ENCODE peak calls at places on chromosomes 1 and 21, in ten cellular contexts. H is CD8-positive, alpha-beta T cell; Z is neuronal stem cell; S is kidney; C is effector memory CD4-positive, alpha-beta T cell; X is colonic mucosa; M is Panc1; P is GM23338; G is spleen; J is heart right ventricle. U is an unnamed sample. For H3K36me3, the result is how much of the 10 kb centered on the place peaks cover.

GRCh38 chr21:25997788-25998611 is 172.6 kb downstream of the APP start:
- DNase-seq in H (no peak), Z (peak), S (no peak), C (no peak), X (peak), M (no peak), P (peak), G (no peak), J (no peak), U (peak)

GRCh38 chr1:27416387-27417111 is 24.1 kb downstream of the GPR3 start:
- DNase-seq in H (no peak), Z (no peak), S (no peak), C (no peak), X (peak), M (no peak), P (peak), G (no peak), J (no peak), U (no peak)

GRCh38 chr1:975896-976683 is 5.8 kb downstream of the PERM1 start:
- DNase-seq in H (no peak), Z (no peak), S (no peak), C (no peak), X (peak), M (no peak), P (peak), G (peak), J (peak), U (no peak)

GRCh38 chr1:96472471-96472870 is 249.1 kb upstream of the PTBP2 start:
- DNase-seq in H (no peak), Z (no peak), S (no peak), C (no peak), X (no peak), M (no peak), P (no peak), G (no peak), J (no peak), U (no peak)

GRCh38 chr1:31593770-31594632 is 17.7 kb downstream of the TINAGL1 start:
- DNase-seq in H (peak), Z (peak), S (peak), C (peak), X (peak), M (peak), P (peak), G (peak), J (peak), U (peak)

GRCh38 chr1:236916131-236916800 is 88.0 kb downstream of the MT1HL1 start:
- DNase-seq in H (no peak), Z (no peak), S (no peak), C (no peak), X (no peak), M (no peak), P (no peak), G (no peak), J (no peak), U (no peak)

GRCh38 chr1:88557044-88557443 is 127.0 kb upstream of the PKN2 start:
- DNase-seq in H (no peak), Z (no peak), S (no peak), C (no peak), X (no peak), M (no peak), P (no peak), G (no peak), J (no peak), U (no peak)

GRCh38 chr1:227898502-227899140 is 49.1 kb downstream of the WNT9A start:
- DNase-seq in H (no peak), Z (no peak), S (peak), C (no peak), X (no peak), M (no peak), P (no peak), G (peak), J (no peak), U (no peak)

GRCh38 chr21:17611414-17612022 is 1.2 kb downstream of the BTG3 start:
- DNase-seq in H (peak), Z (peak), S (peak), C (peak), X (peak), M (peak), P (peak), G (peak), J (peak), U (no peak)

GRCh38 chr1:180098242-180098995 is 56.2 kb upstream of the QSOX1 start:
- DNase-seq in H (no peak), Z (no peak), S (no peak), C (no peak), X (no peak), M (no peak), P (no peak), G (no peak), J (no peak), U (no peak)

GRCh38 chr1:184945678-184946412 is 28.5 kb downstream of the NIBAN1 start:
- DNase-seq in H (no peak), Z (no peak), S (no peak), C (no peak), X (no peak), M (no peak), P (no peak), G (no peak), J (no peak), U (no peak)

GRCh38 chr1:16152521-16153087 is 3.3 kb downstream of the EPHA2 start:
- DNase-seq in H (no peak), Z (no peak), S (peak), C (no peak), X (peak), M (no peak), P (peak), G (no peak), J (peak), U (no peak)

GRCh38 chr1:174191255-174191906 is 32.1 kb downstream of the RABGAP1L start:
- DNase-seq in H (no peak), Z (no peak), S (no peak), C (no peak), X (no peak), M (no peak), P (no peak), G (no peak), J (no peak), U (no peak)

GRCh38 chr1:109281680-109282496 is 1.1 kb downstream of the PSRC1 start:
- DNase-seq in H (no peak), Z (no peak), S (no peak), C (no peak), X (no peak), M (no peak), P (no peak), G (no peak), J (no peak), U (no peak)

GRCh38 chr1:85502625-85503083 is 37.7 kb upstream of the DDAH1 start:
- DNase-seq in H (no peak), Z (peak), S (no peak), C (no peak), X (peak), M (no peak), P (peak), G (no peak), J (no peak), U (peak)

GRCh38 chr1:156615946-156616345 is 3.3 kb upstream of the HAPLN2 start:
- DNase-seq in H (no peak), Z (no peak), S (peak), C (no peak), X (no peak), M (no peak), P (no peak), G (no peak), J (no peak), U (no peak)

GRCh38 chr1:205519541-205520131 is 15.2 kb downstream of the CDK18 start:
- DNase-seq in H (no peak), Z (no peak), S (peak), C (no peak), X (peak), M (no peak), P (peak), G (no peak), J (peak), U (no peak)

GRCh38 chr1:116147114-116147510 is 35.9 kb downstream of the MAB21L3 start:
- DNase-seq in H (no peak), Z (no peak), S (no peak), C (no peak), X (no peak), M (no peak), P (no peak), G (no peak), J (no peak), U (no peak)

GRCh38 chr1:180542530-180543171 is 16.1 kb upstream of the OVAAL start:
- DNase-seq in H (no peak), Z (no peak), S (no peak), C (no peak), X (no peak), M (no peak), P (no peak), G (no peak), J (no peak), U (no peak)

GRCh38 chr1:246005067-246005466 is 502.0 kb downstream of the SMYD3 start:
- DNase-seq in H (no peak), Z (no peak), S (no peak), C (no peak), X (no peak), M (no peak), P (no peak), G (no peak), J (no peak), U (no peak)

GRCh38 chr1:154624756-154625643 is 17.0 kb upstream of the ADAR start:
- DNase-seq in H (no peak), Z (no peak), S (no peak), C (no peak), X (no peak), M (no peak), P (no peak), G (no peak), J (no peak), U (no peak)

GRCh38 chr1:174005032-174005431 is 17.1 kb downstream of the RC3H1 start:
- DNase-seq in H (no peak), Z (no peak), S (no peak), C (no peak), X (no peak), M (no peak), P (no peak), G (no peak), J (no peak), U (no peak)

GRCh38 chr1:183002797-183003594 is 20.2 kb upstream of the LAMC1 start:
- DNase-seq in H (no peak), Z (no peak), S (no peak), C (no peak), X (no peak), M (no peak), P (no peak), G (no peak), J (peak), U (no peak)

GRCh38 chr1:115190766-115191165 is 101.5 kb upstream of the TSPAN2 start:
- DNase-seq in H (no peak), Z (no peak), S (no peak), C (no peak), X (no peak), M (no peak), P (no peak), G (no peak), J (no peak), U (no peak)

GRCh38 chr1:221069178-221069903 is 190.1 kb downstream of the HLX start:
- DNase-seq in H (no peak), Z (no peak), S (no peak), C (no peak), X (no peak), M (no peak), P (no peak), G (peak), J (no peak), U (no peak)

GRCh38 chr1:157199421-157199755 is 61.2 kb upstream of the ETV3 start:
- DNase-seq in H (no peak), Z (no peak), S (no peak), C (no peak), X (no peak), M (no peak), P (no peak), G (no peak), J (no peak), U (no peak)

GRCh38 chr1:84988588-84988987 is 8.3 kb downstream of the MCOLN2 start:
- DNase-seq in H (no peak), Z (no peak), S (no peak), C (no peak), X (no peak), M (no peak), P (no peak), G (no peak), J (no peak), U (no peak)

GRCh38 chr21:26550357-26550756 is 22.7 kb downstream of the CYYR1 start:
- DNase-seq in H (no peak), Z (no peak), S (no peak), C (no peak), X (no peak), M (no peak), P (no peak), G (no peak), J (no peak), U (no peak)

GRCh38 chr1:8244304-8244703 is 73.6 kb upstream of the SLC45A1 start:
- DNase-seq in H (no peak), Z (no peak), S (no peak), C (no peak), X (no peak), M (no peak), P (no peak), G (no peak), J (no peak), U (no peak)

GRCh38 chr1:17098440-17099317 is 20.6 kb downstream of the PADI2 start:
- DNase-seq in H (no peak), Z (no peak), S (no peak), C (no peak), X (no peak), M (no peak), P (no peak), G (no peak), J (peak), U (no peak)

GRCh38 chr1:91036894-91037829 is 15.3 kb upstream of the ZNF644 start:
- DNase-seq in H (no peak), Z (no peak), S (no peak), C (no peak), X (peak), M (no peak), P (peak), G (no peak), J (no peak), U (no peak)

GRCh38 chr1:185559151-185559550 is 175.0 kb upstream of the HMCN1 start:
- DNase-seq in H (no peak), Z (no peak), S (no peak), C (no peak), X (no peak), M (no peak), P (no peak), G (no peak), J (no peak), U (no peak)

GRCh38 chr21:17560377-17560776 is 47.5 kb downstream of the CXADR start:
- DNase-seq in H (no peak), Z (no peak), S (no peak), C (no peak), X (no peak), M (no peak), P (no peak), G (no peak), J (no peak), U (no peak)

GRCh38 chr1:65467536-65467935 is 47.1 kb downstream of the LEPR start:
- DNase-seq in H (no peak), Z (peak), S (no peak), C (no peak), X (peak), M (peak), P (peak), G (no peak), J (no peak), U (no peak)

GRCh38 chr1:152770411-152770810 is 4.5 kb upstream of the LCE1F start:
- DNase-seq in H (no peak), Z (no peak), S (no peak), C (no peak), X (no peak), M (no peak), P (no peak), G (no peak), J (no peak), U (no peak)

GRCh38 chr1:25765910-25766645 is 33.9 kb upstream of the SELENON start:
- DNase-seq in H (no peak), Z (no peak), S (no peak), C (no peak), X (no peak), M (no peak), P (no peak), G (no peak), J (no peak), U (no peak)

GRCh38 chr1:50492142-50492541 is 68.9 kb upstream of the DMRTA2 start:
- DNase-seq in H (no peak), Z (no peak), S (no peak), C (no peak), X (no peak), M (no peak), P (no peak), G (no peak), J (no peak), U (no peak)

GRCh38 chr1:50490640-50491039 is 67.4 kb upstream of the DMRTA2 start:
- DNase-seq in H (no peak), Z (no peak), S (no peak), C (no peak), X (no peak), M (no peak), P (no peak), G (no peak), J (no peak), U (no peak)

GRCh38 chr1:50497007-50497406 is 73.8 kb upstream of the DMRTA2 start:
- DNase-seq in H (no peak), Z (no peak), S (no peak), C (no peak), X (no peak), M (no peak), P (no peak), G (no peak), J (no peak), U (no peak)

GRCh38 chr1:50491142-50491541 is 67.9 kb upstream of the DMRTA2 start:
- DNase-seq in H (no peak), Z (no peak), S (no peak), C (no peak), X (no peak), M (no peak), P (no peak), G (no peak), J (no peak), U (no peak)

GRCh38 chr1:50493710-50494109 is 70.5 kb upstream of the DMRTA2 start:
- DNase-seq in H (no peak), Z (no peak), S (no peak), C (no peak), X (peak), M (no peak), P (no peak), G (no peak), J (no peak), U (no peak)
- H3K4me3 ChIP-seq in H (no peak), Z (no peak), S (no peak), C (no peak), X (no peak), M (no peak), P (no peak), G (no peak), J (no peak), U (no peak)

DNA sequence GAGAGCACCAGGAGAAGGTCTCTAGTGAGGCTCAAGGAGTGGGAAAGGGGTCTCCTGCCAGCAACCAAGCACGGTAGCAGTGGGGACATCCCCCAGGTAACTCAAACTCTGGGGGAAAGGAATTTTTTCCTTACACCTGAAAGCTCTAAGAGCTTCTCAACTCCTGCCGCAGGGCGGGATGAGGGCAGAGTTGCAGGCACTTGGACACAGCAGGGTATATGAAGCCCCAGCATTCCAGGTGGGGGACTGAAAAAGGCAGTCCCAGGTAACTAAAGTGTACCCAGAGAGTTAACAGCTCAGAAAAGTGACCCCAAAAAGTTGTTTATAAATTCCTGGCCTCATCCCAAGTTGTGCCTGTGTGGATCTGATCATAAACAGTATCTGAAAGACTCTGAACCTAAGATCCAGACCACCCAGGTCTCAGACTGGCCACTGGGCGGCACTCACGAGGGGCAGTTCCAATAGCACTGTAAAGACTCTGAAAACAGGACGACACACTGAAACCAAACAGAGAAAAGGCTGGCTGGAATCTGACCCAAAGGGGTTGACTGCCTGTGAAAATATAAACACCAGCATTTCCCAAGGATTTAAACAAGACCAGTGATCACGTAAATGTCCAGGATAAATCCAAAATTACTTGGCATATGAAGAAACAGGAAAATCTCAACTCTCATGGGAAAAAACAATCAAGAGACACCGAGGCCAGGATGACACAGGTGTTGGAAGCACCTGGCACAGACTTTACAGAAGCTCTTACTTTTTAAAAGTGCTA is 47.5 kb downstream of the HSF2BP start:
- DNase-seq in H (no peak), Z (peak), S (peak), C (no peak), X (peak), M (no peak), P (peak), G (peak), J (peak), U (peak)
- H3K27ac ChIP-seq in H (no peak), Z (no peak), S (no peak), C (no peak), X (no peak), M (peak), P (no peak), G (no peak), J (no peak), U (no peak)

DNA sequence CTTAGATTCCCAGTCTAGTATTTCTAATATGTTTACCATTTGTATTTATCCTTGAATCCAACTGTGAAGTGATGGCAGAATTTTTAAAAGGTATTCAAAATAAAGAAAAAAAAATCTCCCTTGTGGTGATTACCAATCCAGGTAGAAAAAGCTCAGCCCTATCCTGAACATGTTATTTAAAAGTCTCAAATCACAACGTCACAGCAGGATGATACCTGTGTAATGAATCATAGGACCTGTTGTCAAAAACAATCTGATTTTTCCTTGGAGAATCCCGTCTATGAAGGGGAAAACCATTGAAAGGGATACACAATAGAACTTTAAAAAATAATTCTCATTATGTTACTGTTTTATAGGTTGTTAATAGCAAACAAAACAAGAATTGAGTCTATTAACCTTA is 76.9 kb upstream of the LBR start:
- DNase-seq in H (no peak), Z (no peak), S (no peak), C (no peak), X (no peak), M (no peak), P (no peak), G (no peak), J (no peak), U (no peak)
- H3K36me3 ChIP-seq in H (under half), Z (half or more), S (under half), C (under half), X (under half), M (under half), P (under half), G (under half), J (half or more), U (under half)

GRCh38 chr1:234722904-234723588 is 113.1 kb upstream of the IRF2BP2 start:
- DNase-seq in H (no peak), Z (no peak), S (peak), C (peak), X (peak), M (no peak), P (no peak), G (peak), J (peak), U (no peak)

GRCh38 chr1:234726359-234726836 is 116.4 kb upstream of the IRF2BP2 start:
- DNase-seq in H (no peak), Z (no peak), S (no peak), C (no peak), X (no peak), M (no peak), P (peak), G (no peak), J (no peak), U (no peak)

GRCh38 chr1:234724517-234725176 is 114.7 kb upstream of the IRF2BP2 start:
- DNase-seq in H (peak), Z (no peak), S (peak), C (no peak), X (peak), M (no peak), P (no peak), G (peak), J (peak), U (no peak)

GRCh38 chr1:234727018-234727757 is 117.2 kb upstream of the IRF2BP2 start:
- DNase-seq in H (no peak), Z (no peak), S (no peak), C (no peak), X (no peak), M (no peak), P (peak), G (no peak), J (no peak), U (no peak)

GRCh38 chr1:234725177-234726132 is 115.5 kb upstream of the IRF2BP2 start:
- DNase-seq in H (peak), Z (no peak), S (peak), C (peak), X (peak), M (no peak), P (no peak), G (no peak), J (peak), U (no peak)
- H3K4me3 ChIP-seq in H (peak), Z (peak), S (no peak), C (peak), X (no peak), M (no peak), P (no peak), G (no peak), J (no peak), U (no peak)

DNA sequence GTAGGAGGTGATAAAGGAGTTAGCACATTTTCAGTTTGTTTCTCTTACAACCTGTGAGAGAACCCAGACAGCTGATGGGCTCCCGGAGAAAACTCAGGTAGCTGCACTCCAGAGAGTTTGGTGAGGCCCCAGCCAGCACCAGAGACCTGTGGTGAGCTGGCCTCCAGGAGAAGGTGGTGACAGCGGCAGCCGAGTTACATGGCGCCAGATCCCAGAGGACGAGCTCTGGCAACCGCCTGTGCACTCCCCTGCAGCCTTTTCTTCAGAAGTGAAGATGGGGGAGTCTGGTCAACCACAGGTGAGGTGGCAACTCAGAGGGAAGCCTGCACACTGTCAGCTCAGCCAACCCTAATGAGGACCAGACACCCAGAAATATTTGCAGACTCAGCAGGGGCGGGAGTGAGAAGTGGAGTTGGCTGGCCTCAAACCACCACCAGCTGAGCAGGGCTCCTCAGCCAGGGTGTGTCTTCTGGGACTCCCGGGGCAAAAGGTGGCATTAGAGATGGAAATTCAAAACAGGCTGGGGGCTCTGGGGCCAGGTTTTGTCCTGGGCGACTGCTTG is 209.7 kb downstream of the SETD4 start:
- DNase-seq in H (no peak), Z (no peak), S (no peak), C (no peak), X (no peak), M (no peak), P (no peak), G (no peak), J (peak), U (no peak)
- H3K27ac ChIP-seq in H (no peak), Z (no peak), S (no peak), C (no peak), X (no peak), M (no peak), P (no peak), G (no peak), J (peak), U (no peak)